ENCODE peak calls at places on chromosomes 4 and X, in eight cellular contexts. One of them, this sample, is unnamed.

GRCh38 chrX:117969782-117970181 is 146.8 kb downstream of the KLHL13 start:
- DNase-seq in NCI-H774: no peak
- DNase-seq in nephron progenitor cell: no peak
- DNase-seq in NCI-H1092 treated with DMSO at 0.1 percent for 48 hours: no peak
- DNase-seq in GM18507: no peak
- DNase-seq in OCI-LY7: no peak
- DNase-seq in kidney tubule cell: no peak
- DNase-seq in BJ: no peak
- DNase-seq in this sample: no peak

GRCh38 chr4:41360214-41360910 is 103.6 kb downstream of the UCHL1 start:
- DNase-seq in NCI-H1092 treated with DMSO at 0.1 percent for 48 hours: peak
- DNase-seq in GM18507: no peak
- DNase-seq in NCI-H774: peak
- DNase-seq in nephron progenitor cell: peak
- DNase-seq in kidney tubule cell: peak
- DNase-seq in BJ: no peak
- DNase-seq in OCI-LY7: no peak
- DNase-seq in this sample: peak

GRCh38 chr4:61462451-61463326 is 262.6 kb downstream of the ADGRL3 start:
- DNase-seq in NCI-H774: no peak
- DNase-seq in kidney tubule cell: peak
- DNase-seq in NCI-H1092 treated with DMSO at 0.1 percent for 48 hours: no peak
- DNase-seq in GM18507: no peak
- DNase-seq in nephron progenitor cell: no peak
- DNase-seq in OCI-LY7: no peak
- DNase-seq in BJ: no peak
- DNase-seq in this sample: peak

GRCh38 chrX:24493740-24494543 is 28.9 kb downstream of the PDK3 start:
- DNase-seq in OCI-LY7: no peak
- DNase-seq in kidney tubule cell: no peak
- DNase-seq in NCI-H774: no peak
- DNase-seq in BJ: no peak
- DNase-seq in NCI-H1092 treated with DMSO at 0.1 percent for 48 hours: no peak
- DNase-seq in GM18507: no peak
- DNase-seq in nephron progenitor cell: no peak
- DNase-seq in this sample: peak

GRCh38 chrX:73913580-73913979 is 350.6 kb downstream of the CHIC1 start:
- DNase-seq in GM18507: no peak
- DNase-seq in BJ: no peak
- DNase-seq in kidney tubule cell: peak
- DNase-seq in NCI-H774: no peak
- DNase-seq in nephron progenitor cell: no peak
- DNase-seq in OCI-LY7: no peak
- DNase-seq in NCI-H1092 treated with DMSO at 0.1 percent for 48 hours: no peak
- DNase-seq in this sample: peak

GRCh38 chrX:47817421-47817820 is 19.3 kb upstream of the ZNF81 start:
- DNase-seq in OCI-LY7: no peak
- DNase-seq in GM18507: no peak
- DNase-seq in BJ: no peak
- DNase-seq in NCI-H774: no peak
- DNase-seq in NCI-H1092 treated with DMSO at 0.1 percent for 48 hours: no peak
- DNase-seq in nephron progenitor cell: no peak
- DNase-seq in kidney tubule cell: no peak
- DNase-seq in this sample: no peak

GRCh38 chr4:37780444-37781133 is 45.9 kb upstream of the PGM2 start:
- DNase-seq in kidney tubule cell: no peak
- DNase-seq in NCI-H774: no peak
- DNase-seq in OCI-LY7: peak
- DNase-seq in GM18507: no peak
- DNase-seq in nephron progenitor cell: no peak
- DNase-seq in BJ: no peak
- DNase-seq in NCI-H1092 treated with DMSO at 0.1 percent for 48 hours: no peak
- DNase-seq in this sample: peak

GRCh38 chrX:38341442-38341841 is 11.0 kb upstream of the OTC start:
- DNase-seq in NCI-H1092 treated with DMSO at 0.1 percent for 48 hours: no peak
- DNase-seq in NCI-H774: no peak
- DNase-seq in kidney tubule cell: no peak
- DNase-seq in BJ: no peak
- DNase-seq in OCI-LY7: no peak
- DNase-seq in GM18507: no peak
- DNase-seq in nephron progenitor cell: no peak
- DNase-seq in this sample: no peak

GRCh38 chrX:54358424-54359211 is 772 bp upstream of the WNK3 start:
- DNase-seq in NCI-H774: no peak
- DNase-seq in GM18507: no peak
- DNase-seq in nephron progenitor cell: peak
- DNase-seq in BJ: no peak
- DNase-seq in OCI-LY7: no peak
- DNase-seq in kidney tubule cell: peak
- DNase-seq in NCI-H1092 treated with DMSO at 0.1 percent for 48 hours: peak
- DNase-seq in this sample: peak

GRCh38 chr4:835148-836002 is 9.4 kb upstream of the CPLX1 start:
- DNase-seq in NCI-H774: peak
- DNase-seq in kidney tubule cell: no peak
- DNase-seq in BJ: no peak
- DNase-seq in nephron progenitor cell: no peak
- DNase-seq in NCI-H1092 treated with DMSO at 0.1 percent for 48 hours: peak
- DNase-seq in OCI-LY7: no peak
- DNase-seq in GM18507: no peak
- DNase-seq in this sample: no peak

GRCh38 chr4:107312366-107312765 is 276.3 kb upstream of the DKK2 start:
- DNase-seq in kidney tubule cell: no peak
- DNase-seq in GM18507: no peak
- DNase-seq in NCI-H1092 treated with DMSO at 0.1 percent for 48 hours: no peak
- DNase-seq in BJ: no peak
- DNase-seq in nephron progenitor cell: no peak
- DNase-seq in OCI-LY7: no peak
- DNase-seq in NCI-H774: no peak
- DNase-seq in this sample: no peak

GRCh38 chr4:40187386-40187913 is 9.4 kb upstream of the RHOH start:
- DNase-seq in nephron progenitor cell: no peak
- DNase-seq in BJ: no peak
- DNase-seq in NCI-H1092 treated with DMSO at 0.1 percent for 48 hours: no peak
- DNase-seq in NCI-H774: no peak
- DNase-seq in kidney tubule cell: no peak
- DNase-seq in OCI-LY7: no peak
- DNase-seq in GM18507: no peak
- DNase-seq in this sample: no peak

GRCh38 chr4:105536601-105537000 is 15.8 kb upstream of the ARHGEF38 start:
- DNase-seq in GM18507: no peak
- DNase-seq in BJ: no peak
- DNase-seq in nephron progenitor cell: no peak
- DNase-seq in NCI-H774: no peak
- DNase-seq in kidney tubule cell: no peak
- DNase-seq in OCI-LY7: no peak
- DNase-seq in NCI-H1092 treated with DMSO at 0.1 percent for 48 hours: no peak
- DNase-seq in this sample: no peak

GRCh38 chrX:46263494-46263893 is 281.7 kb downstream of the ZNF674 start:
- DNase-seq in OCI-LY7: no peak
- DNase-seq in nephron progenitor cell: no peak
- DNase-seq in kidney tubule cell: peak
- DNase-seq in NCI-H774: no peak
- DNase-seq in GM18507: no peak
- DNase-seq in BJ: no peak
- DNase-seq in NCI-H1092 treated with DMSO at 0.1 percent for 48 hours: no peak
- DNase-seq in this sample: no peak

GRCh38 chrX:17552251-17552650 is 177.3 kb downstream of the NHS start:
- DNase-seq in GM18507: no peak
- DNase-seq in nephron progenitor cell: no peak
- DNase-seq in kidney tubule cell: peak
- DNase-seq in OCI-LY7: no peak
- DNase-seq in NCI-H774: no peak
- DNase-seq in NCI-H1092 treated with DMSO at 0.1 percent for 48 hours: no peak
- DNase-seq in BJ: no peak
- DNase-seq in this sample: peak

GRCh38 chr4:37936889-37937498 is 23.2 kb upstream of the PTTG2 start:
- DNase-seq in OCI-LY7: no peak
- DNase-seq in nephron progenitor cell: no peak
- DNase-seq in NCI-H774: no peak
- DNase-seq in NCI-H1092 treated with DMSO at 0.1 percent for 48 hours: no peak
- DNase-seq in kidney tubule cell: no peak
- DNase-seq in GM18507: no peak
- DNase-seq in BJ: no peak
- DNase-seq in this sample: no peak

GRCh38 chrX:129747533-129747932 is 8.8 kb downstream of the XPNPEP2 start:
- DNase-seq in BJ: no peak
- DNase-seq in NCI-H774: no peak
- DNase-seq in kidney tubule cell: no peak
- DNase-seq in NCI-H1092 treated with DMSO at 0.1 percent for 48 hours: no peak
- DNase-seq in OCI-LY7: no peak
- DNase-seq in GM18507: no peak
- DNase-seq in nephron progenitor cell: no peak
- DNase-seq in this sample: no peak

GRCh38 chr4:1512738-1513660 is 106.8 kb upstream of the NKX1-1 start:
- DNase-seq in OCI-LY7: no peak
- DNase-seq in NCI-H1092 treated with DMSO at 0.1 percent for 48 hours: peak
- DNase-seq in NCI-H774: no peak
- DNase-seq in GM18507: no peak
- DNase-seq in nephron progenitor cell: peak
- DNase-seq in kidney tubule cell: peak
- DNase-seq in BJ: no peak
- DNase-seq in this sample: peak

GRCh38 chrX:27565992-27566391 is 24.2 kb upstream of the DCAF8L2 start:
- DNase-seq in kidney tubule cell: no peak
- DNase-seq in BJ: no peak
- DNase-seq in OCI-LY7: no peak
- DNase-seq in NCI-H774: no peak
- DNase-seq in GM18507: no peak
- DNase-seq in nephron progenitor cell: no peak
- DNase-seq in NCI-H1092 treated with DMSO at 0.1 percent for 48 hours: no peak
- DNase-seq in this sample: peak

This sample was measured in cardiac fibroblast.